ENCODE peak calls at places on chromosomes 1 and 21, in eight cellular contexts. M is fibroblast of pulmonary artery, D is cardiac fibroblast, Y is HFF-Myc, H is psoas muscle, Q is choroid plexus epithelial cell, V is IMR-90, S is bronchial epithelial cell. I is an unnamed sample.

GRCh38 chr1:63854091-63854490 is 80.3 kb downstream of the ROR1 start:
- DNase-seq in M (no peak), D (peak), Y (no peak), H (no peak), Q (no peak), V (no peak), S (no peak), I (no peak)

GRCh38 chr1:61754545-61754944 is 12.3 kb downstream of the PATJ start:
- DNase-seq in M (no peak), D (no peak), Y (no peak), H (no peak), Q (no peak), V (no peak), S (peak), I (peak)

GRCh38 chr1:201171063-201172036 is 17.1 kb upstream of the TMEM9 start:
- DNase-seq in M (peak), D (peak), Y (no peak), H (peak), Q (peak), V (peak), S (peak), I (peak)

GRCh38 chr1:201123866-201124265 is 3.1 kb downstream of the ASCL5 start:
- DNase-seq in M (no peak), D (no peak), Y (no peak), H (no peak), Q (no peak), V (no peak), S (peak), I (no peak)

GRCh38 chr1:37914719-37915483 is 32.0 kb downstream of the INPP5B start:
- DNase-seq in M (no peak), D (no peak), Y (no peak), H (no peak), Q (no peak), V (no peak), S (no peak), I (no peak)

GRCh38 chr1:121458291-121459048 is 273.7 kb downstream of the SRGAP2C start:
- DNase-seq in M (no peak), D (no peak), Y (no peak), H (no peak), Q (peak), V (no peak), S (no peak), I (no peak)

GRCh38 chr21:43917515-43918384 is 52.7 kb downstream of the AGPAT3 start:
- DNase-seq in M (no peak), D (no peak), Y (no peak), H (no peak), Q (no peak), V (no peak), S (no peak), I (no peak)

GRCh38 chr1:33181038-33181861 is 593 bp downstream of the TRIM62 start:
- DNase-seq in M (peak), D (peak), Y (no peak), H (peak), Q (peak), V (peak), S (peak), I (peak)

GRCh38 chr1:54686155-54686554 is 29.5 kb upstream of the TTC4 start:
- DNase-seq in M (no peak), D (no peak), Y (no peak), H (no peak), Q (no peak), V (no peak), S (no peak), I (no peak)

GRCh38 chr1:64471724-64472276 is 1.9 kb downstream of the CACHD1 start:
- DNase-seq in M (peak), D (no peak), Y (no peak), H (no peak), Q (peak), V (peak), S (peak), I (peak)

GRCh38 chr1:205013683-205014367 is 29.2 kb upstream of the CNTN2 start:
- DNase-seq in M (peak), D (peak), Y (peak), H (no peak), Q (peak), V (no peak), S (peak), I (peak)

GRCh38 chr21:36839735-36840134 is 126.7 kb downstream of the HLCS start:
- DNase-seq in M (no peak), D (no peak), Y (no peak), H (no peak), Q (no peak), V (peak), S (no peak), I (no peak)

GRCh38 chr1:67760030-67760821 is 73.0 kb downstream of the GNG12 start:
- DNase-seq in M (peak), D (peak), Y (no peak), H (peak), Q (peak), V (peak), S (peak), I (peak)

GRCh38 chr1:221101792-221102191 is 222.5 kb downstream of the HLX start:
- DNase-seq in M (peak), D (peak), Y (no peak), H (no peak), Q (peak), V (peak), S (no peak), I (no peak)

GRCh38 chr21:33360871-33361602 is 36.3 kb downstream of the IFNAR1 start:
- DNase-seq in M (peak), D (peak), Y (peak), H (peak), Q (peak), V (peak), S (peak), I (peak)

GRCh38 chr21:21624674-21625073 is 626.5 kb downstream of the NCAM2 start:
- DNase-seq in M (peak), D (peak), Y (no peak), H (no peak), Q (peak), V (peak), S (no peak), I (no peak)

GRCh38 chr1:99348375-99349132 is 84.3 kb downstream of the PLPPR4 start:
- DNase-seq in M (no peak), D (no peak), Y (no peak), H (no peak), Q (no peak), V (no peak), S (no peak), I (no peak)

GRCh38 chr1:216005916-216006315 is 417.3 kb downstream of the USH2A start:
- DNase-seq in M (no peak), D (peak), Y (no peak), H (no peak), Q (peak), V (peak), S (peak), I (no peak)

GRCh38 chr1:234402939-234403338 is 29.7 kb downstream of the COA6 start:
- DNase-seq in M (no peak), D (no peak), Y (no peak), H (no peak), Q (no peak), V (no peak), S (no peak), I (no peak)

GRCh38 chr1:115266729-115267421 is 71.2 kb downstream of the NGF start:
- DNase-seq in M (peak), D (peak), Y (no peak), H (no peak), Q (no peak), V (peak), S (no peak), I (no peak)

GRCh38 chr1:113835686-113836290 is 23.5 kb upstream of the RSBN1 start:
- DNase-seq in M (peak), D (peak), Y (no peak), H (no peak), Q (peak), V (peak), S (peak), I (peak)

GRCh38 chr1:116763787-116764465 is 9.7 kb downstream of the CD2 start:
- DNase-seq in M (peak), D (peak), Y (no peak), H (no peak), Q (no peak), V (no peak), S (peak), I (peak)

GRCh38 chr1:184049836-184050468 is 1.6 kb upstream of the TSEN15 start:
- DNase-seq in M (no peak), D (no peak), Y (no peak), H (no peak), Q (no peak), V (no peak), S (no peak), I (no peak)

GRCh38 chr1:27891196-27891889 is 19.0 kb downstream of the THEMIS2 start:
- DNase-seq in M (no peak), D (no peak), Y (no peak), H (no peak), Q (no peak), V (no peak), S (no peak), I (no peak)

GRCh38 chr1:91148641-91149069 is 126.8 kb upstream of the ZNF644 start:
- DNase-seq in M (no peak), D (no peak), Y (no peak), H (no peak), Q (no peak), V (no peak), S (peak), I (no peak)

GRCh38 chr1:197367631-197368030 is 99.6 kb downstream of the CRB1 start:
- DNase-seq in M (no peak), D (no peak), Y (no peak), H (no peak), Q (no peak), V (no peak), S (no peak), I (no peak)

DNA sequence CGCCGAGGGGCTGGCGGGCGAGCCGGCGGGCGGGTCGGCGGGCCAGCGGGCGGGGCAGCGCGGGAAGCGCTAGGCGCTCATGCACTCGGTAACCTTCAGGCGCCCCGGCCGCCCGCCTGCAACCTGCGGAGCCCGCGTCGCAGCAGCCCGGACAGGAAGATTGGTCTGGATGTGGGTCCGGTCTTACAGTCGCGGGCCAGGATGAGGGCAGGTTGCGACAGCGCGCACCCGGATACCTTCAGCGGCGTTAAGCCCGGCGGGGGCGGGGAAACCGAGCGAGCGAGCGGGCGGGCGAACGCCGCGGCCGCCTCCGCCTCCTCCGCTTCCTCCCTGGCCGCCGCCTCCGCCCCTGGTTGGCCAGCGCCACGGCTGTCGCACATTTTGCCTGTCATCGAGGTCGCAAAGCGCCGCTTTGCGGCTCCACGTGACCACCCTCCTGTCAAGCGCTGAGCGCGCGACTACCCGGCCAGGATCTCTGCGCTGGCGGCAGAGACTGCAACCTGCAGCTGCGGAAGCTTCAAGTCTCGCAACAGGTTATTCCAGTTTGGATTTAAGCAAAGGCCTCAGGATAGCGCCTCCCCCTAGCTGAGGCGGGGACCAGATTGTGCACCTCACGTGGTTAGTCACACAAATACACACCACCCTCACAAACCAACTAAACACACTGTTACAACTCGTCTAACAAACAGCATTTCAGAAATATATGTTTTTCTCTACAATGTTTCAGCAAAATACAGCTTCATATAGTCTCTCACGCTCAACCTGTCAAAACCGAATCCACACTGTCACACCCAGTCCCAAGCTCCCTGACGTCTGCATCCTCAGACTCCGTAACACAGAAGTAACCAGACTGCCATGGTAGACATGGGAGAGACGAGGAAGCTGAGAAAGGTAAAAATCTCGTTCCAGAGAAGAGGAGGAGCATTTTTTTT is at the start of gene FAF1:
- DNase-seq in M (peak), D (peak), Y (peak), H (peak), Q (peak), V (peak), S (peak), I (peak)
- TF ChIP-seq CTCF in M (peak), D (peak), Y (no peak), H (peak), Q (peak), V (peak), S (peak), I (peak)

GRCh38 chr1:147493349-147493748 is 48.0 kb upstream of the BCL9 start:
- DNase-seq in M (no peak), D (no peak), Y (no peak), H (no peak), Q (no peak), V (no peak), S (no peak), I (no peak)

GRCh38 chr1:147497826-147498225 is 43.5 kb upstream of the BCL9 start:
- DNase-seq in M (no peak), D (no peak), Y (no peak), H (no peak), Q (no peak), V (no peak), S (no peak), I (no peak)

GRCh38 chr1:147494998-147495580 is 46.2 kb upstream of the BCL9 start:
- DNase-seq in M (peak), D (peak), Y (no peak), H (peak), Q (peak), V (peak), S (peak), I (peak)

GRCh38 chr1:147496044-147496443 is 45.3 kb upstream of the BCL9 start:
- DNase-seq in M (no peak), D (no peak), Y (no peak), H (no peak), Q (no peak), V (no peak), S (no peak), I (no peak)

DNA sequence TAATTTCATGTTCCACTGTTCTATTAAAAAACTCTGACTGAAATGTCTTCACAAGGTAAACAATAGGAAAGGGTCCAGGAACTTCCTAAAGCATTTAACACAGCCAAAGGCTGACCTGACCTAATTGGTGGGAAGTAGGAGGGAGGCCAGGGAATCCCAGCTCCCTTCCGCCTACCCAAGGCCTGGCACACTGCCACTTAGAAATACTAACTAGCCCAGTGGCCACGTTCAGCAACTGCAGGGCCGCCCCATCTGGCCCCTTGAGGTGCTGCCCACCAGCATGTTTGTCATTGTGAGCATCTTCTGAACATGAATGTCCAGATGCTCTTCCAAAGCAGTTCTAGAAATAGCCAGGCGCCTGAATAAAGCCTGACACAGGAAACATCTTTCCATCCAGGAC is 44.7 kb upstream of the BCL9 start:
- DNase-seq in M (peak), D (peak), Y (no peak), H (peak), Q (peak), V (peak), S (no peak), I (peak)
- TF ChIP-seq CTCF in M (peak), D (peak), Y (peak), H (peak), Q (peak), V (peak), S (no peak), I (no peak)

DNA sequence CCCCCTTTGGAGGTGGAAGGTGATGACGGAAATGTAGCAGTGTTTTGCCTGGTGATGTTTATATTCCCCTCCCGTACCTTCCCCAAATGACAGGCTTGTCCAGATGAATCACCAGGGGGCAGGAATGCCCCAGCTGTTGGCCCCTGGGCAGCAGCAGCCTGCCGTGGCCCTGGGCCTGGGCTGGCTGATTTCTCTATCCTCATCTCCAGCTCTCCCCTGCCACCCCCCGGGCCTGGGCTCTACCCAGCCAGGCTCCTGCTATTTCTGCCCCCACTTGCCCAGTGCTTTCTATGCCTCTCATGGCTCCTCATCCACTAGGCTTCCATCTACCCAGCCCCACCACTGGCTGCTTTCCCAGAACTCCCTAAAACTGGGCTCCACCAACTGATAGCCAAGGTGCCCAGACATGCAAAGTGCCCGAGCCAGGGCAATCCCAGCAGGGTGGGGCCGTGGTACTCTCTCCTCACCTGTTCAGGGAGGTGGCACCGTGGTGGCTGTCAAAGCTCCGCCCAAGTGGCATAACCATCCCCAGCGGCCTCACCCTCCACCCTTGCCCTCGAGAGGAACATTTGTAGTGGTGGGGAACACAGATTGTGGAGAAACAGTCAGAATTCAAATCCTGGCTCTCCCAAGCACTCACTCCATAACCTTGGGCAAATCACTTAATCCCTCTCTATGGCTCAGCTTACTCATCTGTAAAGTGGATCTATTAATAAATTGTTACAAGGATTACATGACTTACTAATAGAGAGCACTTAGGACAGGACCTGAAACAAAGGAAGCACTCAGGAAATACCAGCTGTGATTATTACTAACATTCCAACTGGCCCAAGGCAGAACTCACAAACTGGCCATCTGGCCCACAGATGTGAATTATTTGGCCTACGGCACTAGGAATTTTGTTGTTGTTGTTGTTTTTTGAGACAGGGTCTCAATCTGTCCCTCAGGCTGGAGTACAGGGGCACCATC is 12.8 kb upstream of the ECE1 start:
- DNase-seq in M (peak), D (peak), Y (peak), H (no peak), Q (peak), V (peak), S (peak), I (no peak)
- TF ChIP-seq CTCF in M (peak), D (peak), Y (no peak), H (no peak), Q (no peak), V (peak), S (no peak), I (no peak)

GRCh38 chr1:34696230-34696629 is 58.6 kb upstream of the GJB5 start:
- DNase-seq in M (no peak), D (no peak), Y (peak), H (no peak), Q (no peak), V (no peak), S (peak), I (no peak)
- TF ChIP-seq CTCF in M (no peak), D (no peak), Y (peak), H (no peak), Q (no peak), V (no peak), S (peak), I (no peak)

GRCh38 chr1:53616927-53617326 is 122.0 kb downstream of the GLIS1 start:
- DNase-seq in M (no peak), D (no peak), Y (no peak), H (no peak), Q (no peak), V (peak), S (no peak), I (no peak)
- TF ChIP-seq CTCF in M (no peak), D (peak), Y (peak), H (no peak), Q (peak), V (no peak), S (no peak), I (no peak)

DNA sequence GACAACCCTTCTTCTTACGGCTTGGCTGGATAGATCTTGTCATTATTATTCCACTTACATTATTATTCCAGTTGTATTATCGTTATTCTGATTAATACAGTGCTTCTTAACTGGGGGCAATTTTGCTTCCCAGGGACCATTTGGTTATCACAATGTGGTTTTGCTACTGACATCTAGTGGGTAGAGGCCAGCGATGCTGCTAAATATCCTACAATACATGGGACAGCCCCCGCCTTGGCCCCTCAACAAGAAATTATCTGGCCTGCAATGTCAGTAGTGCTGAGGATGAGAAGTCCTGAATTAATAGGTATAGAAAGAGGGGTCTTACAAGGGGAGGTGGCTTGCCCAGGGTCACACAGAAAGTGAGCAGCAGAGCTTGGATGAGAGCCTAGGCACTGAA is 105.6 kb downstream of the PTPRU start:
- DNase-seq in M (peak), D (peak), Y (no peak), H (no peak), Q (peak), V (no peak), S (no peak), I (no peak)
- TF ChIP-seq CTCF in M (peak), D (no peak), Y (no peak), H (no peak), Q (peak), V (peak), S (no peak), I (peak)

I was measured in hepatocyte.